ENCODE peak calls at places on chromosomes 16 and 17, in ten cellular contexts. B is AG08396; P is DMS79; O is NCI-H345; E is RPMI7951; H is activated CD8-positive, alpha-beta memory T cell treated with anti-CD3 and anti-CD28 coated beads for 1 hour; Z is neural crest cell; N is A549; K is ascending aorta; D is NCI-H1092. J is an unnamed sample.

GRCh38 chr16:31305219-31305618 is 45.4 kb downstream of the ITGAM start:
- DNase-seq in B (no peak), P (no peak), O (no peak), E (no peak), H (no peak), Z (no peak), N (no peak), K (no peak), D (no peak), J (no peak)

GRCh38 chr16:28210979-28211505 is 723 bp downstream of the XPO6 start:
- DNase-seq in B (peak; percentile 87), P (peak; percentile 27), O (peak; percentile 46), E (peak; percentile 82), H (no peak), Z (peak; percentile 31), N (peak; percentile 58), K (peak; percentile 84), D (peak; percentile 25), J (no peak)

GRCh38 chr17:43986225-43986981 is 18.0 kb upstream of the NAGS start:
- DNase-seq in B (no peak), P (no peak), O (no peak), E (no peak), H (no peak), Z (no peak), N (no peak), K (no peak), D (no peak), J (no peak)

GRCh38 chr17:31915456-31916100 is 14.1 kb upstream of the UTP6 start:
- DNase-seq in B (peak; percentile 23), P (no peak), O (no peak), E (no peak), H (no peak), Z (no peak), N (no peak), K (peak; percentile 3), D (no peak), J (no peak)

GRCh38 chr17:7330099-7331015 is 1.2 kb upstream of the NEURL4 start:
- DNase-seq in B (peak; percentile 92), P (peak; percentile 75), O (peak; percentile 77), E (peak; percentile 77), H (no peak), Z (peak; percentile 74), N (peak; percentile 90), K (peak; percentile 87), D (peak; percentile 67), J (no peak)

GRCh38 chr17:41428591-41429326 is 4.4 kb upstream of the KRT37 start:
- DNase-seq in B (no peak), P (no peak), O (no peak), E (peak; percentile 91), H (no peak), Z (no peak), N (no peak), K (no peak), D (no peak), J (no peak)

GRCh38 chr17:36136031-36136430 is 32.4 kb downstream of the CCL4 start:
- DNase-seq in B (no peak), P (no peak), O (no peak), E (no peak), H (no peak), Z (no peak), N (no peak), K (no peak), D (no peak), J (no peak)

GRCh38 chr17:10135539-10136257 is 62.7 kb downstream of the GAS7 start:
- DNase-seq in B (no peak), P (no peak), O (no peak), E (peak; percentile 96), H (no peak), Z (no peak), N (peak; percentile 22), K (peak; percentile 75), D (no peak), J (no peak)

GRCh38 chr17:1241904-1242303 is 28.3 kb upstream of the BHLHA9 start:
- DNase-seq in B (no peak), P (no peak), O (peak; percentile 28), E (no peak), H (no peak), Z (no peak), N (no peak), K (no peak), D (peak; percentile 70), J (no peak)

GRCh38 chr16:24685539-24686432 is 43.7 kb upstream of the TNRC6A start:
- DNase-seq in B (peak; percentile 75), P (no peak), O (no peak), E (peak; percentile 88), H (no peak), Z (peak; percentile 33), N (peak; percentile 79), K (peak; percentile 88), D (peak; percentile 32), J (no peak)

GRCh38 chr16:17371014-17371296 is 99.8 kb downstream of the XYLT1 start:
- DNase-seq in B (no peak), P (no peak), O (no peak), E (no peak), H (no peak), Z (no peak), N (no peak), K (no peak), D (no peak), J (no peak)

GRCh38 chr17:44324092-44324570 is 492 bp downstream of the SLC25A39 start:
- DNase-seq in B (peak; percentile 46), P (no peak), O (no peak), E (no peak), H (no peak), Z (no peak), N (no peak), K (no peak), D (no peak), J (no peak)

GRCh38 chr17:37292429-37293139 is 83.2 kb upstream of the C17orf78 start:
- DNase-seq in B (no peak), P (no peak), O (no peak), E (no peak), H (no peak), Z (no peak), N (no peak), K (no peak), D (no peak), J (peak; percentile 47)

GRCh38 chr16:67396159-67396774 is 3.0 kb upstream of the TPPP3 start:
- DNase-seq in B (peak; percentile 93), P (peak; percentile 73), O (peak; percentile 88), E (peak; percentile 85), H (no peak), Z (peak; percentile 61), N (peak; percentile 84), K (peak; percentile 82), D (peak; percentile 91), J (no peak)

GRCh38 chr17:4006745-4007211 is 42.5 kb upstream of the ATP2A3 start:
- DNase-seq in B (no peak), P (no peak), O (no peak), E (no peak), H (no peak), Z (no peak), N (no peak), K (peak; percentile 56), D (no peak), J (no peak)

GRCh38 chr17:320809-321385 is 31.7 kb downstream of the RPH3AL start:
- DNase-seq in B (no peak), P (no peak), O (no peak), E (no peak), H (no peak), Z (no peak), N (peak; percentile 31), K (no peak), D (no peak), J (no peak)

GRCh38 chr17:63458478-63458877 is 12.4 kb upstream of the CYB561 start:
- DNase-seq in B (no peak), P (no peak), O (no peak), E (no peak), H (no peak), Z (no peak), N (no peak), K (no peak), D (no peak), J (no peak)

GRCh38 chr17:42387663-42388380 is 420 bp downstream of the STAT3 start:
- DNase-seq in B (no peak), P (peak; percentile 29), O (peak; percentile 56), E (peak; percentile 53), H (no peak), Z (peak; percentile 36), N (no peak), K (peak; percentile 78), D (peak; percentile 45), J (no peak)

GRCh38 chr17:46818319-46818928 is at the start of gene WNT3:
- DNase-seq in B (peak; percentile 51), P (no peak), O (peak; percentile 33), E (no peak), H (peak; percentile 20), Z (no peak), N (no peak), K (no peak), D (no peak), J (no peak)

GRCh38 chr17:4858880-4859260 is 25.7 kb downstream of the MINK1 start:
- DNase-seq in B (peak; percentile 47), P (no peak), O (no peak), E (no peak), H (no peak), Z (no peak), N (no peak), K (peak; percentile 71), D (no peak), J (no peak)

GRCh38 chr17:43994272-43995149 is 9.9 kb upstream of the NAGS start:
- DNase-seq in B (peak; percentile 85), P (peak; percentile 16), O (peak; percentile 45), E (peak; percentile 36), H (no peak), Z (peak; percentile 79), N (peak; percentile 71), K (peak; percentile 77), D (no peak), J (no peak)

GRCh38 chr17:4583796-4584124 is 569 bp upstream of the SMTNL2 start:
- DNase-seq in B (peak; percentile 50), P (no peak), O (no peak), E (no peak), H (no peak), Z (peak; percentile 44), N (peak; percentile 68), K (no peak), D (no peak), J (no peak)

GRCh38 chr17:57480438-57481196 is 224.3 kb downstream of the MSI2 start:
- DNase-seq in B (peak; percentile 33), P (no peak), O (no peak), E (peak; percentile 93), H (no peak), Z (no peak), N (no peak), K (no peak), D (no peak), J (no peak)

GRCh38 chr17:82034371-82035011 is 3.0 kb downstream of the DCXR start:
- DNase-seq in B (no peak), P (no peak), O (no peak), E (no peak), H (no peak), Z (no peak), N (no peak), K (no peak), D (no peak), J (no peak)

GRCh38 chr17:40901981-40902862 is 17.2 kb upstream of the KRT20 start:
- DNase-seq in B (peak; percentile 17), P (no peak), O (peak; percentile 91), E (no peak), H (no peak), Z (no peak), N (peak; percentile 95), K (no peak), D (no peak), J (no peak)

GRCh38 chr17:82202981-82203380 is 9.7 kb downstream of the CCDC57 start:
- DNase-seq in B (no peak), P (no peak), O (no peak), E (no peak), H (no peak), Z (no peak), N (no peak), K (no peak), D (no peak), J (no peak)

GRCh38 chr16:906296-906695 is 64.5 kb downstream of the LMF1 start:
- DNase-seq in B (no peak), P (no peak), O (no peak), E (no peak), H (no peak), Z (no peak), N (no peak), K (no peak), D (no peak), J (no peak)

GRCh38 chr16:68084504-68085258 is 489 bp upstream of the NFATC3 start:
- DNase-seq in B (peak; percentile 82), P (peak; percentile 84), O (peak; percentile 75), E (peak; percentile 93), H (peak; percentile 45), Z (peak; percentile 84), N (peak; percentile 73), K (peak; percentile 95), D (peak; percentile 98), J (peak; percentile 31)

J was measured in SIG-M5.